ENCODE peak calls at places on chromosome 14, in six cellular contexts. S, O, B, E, D and V are unnamed samples. For H3K36me3 and H3K4me1, the result is how much of the 10 kb centered on the place peaks cover.

GRCh38 chr14:99950191-99950590 is 115.0 kb upstream of the EVL start:
- DNase-seq in O (no peak), B (no peak), E (no peak), D (no peak), S (no peak), V (no peak)

GRCh38 chr14:72560856-72561493 is 332.9 kb downstream of the DPF3 start:
- DNase-seq in E (no peak), S (no peak), O (no peak), B (no peak), D (no peak), V (no peak)

GRCh38 chr14:57390806-57391562 is 598 bp downstream of the NAA30 start:
- DNase-seq in D (peak), S (peak), B (peak), E (peak), O (peak), V (peak)

GRCh38 chr14:91202234-91202974 is 42.1 kb downstream of the GPR68 start:
- DNase-seq in O (no peak), E (peak), D (no peak), S (no peak), B (no peak), V (no peak)

GRCh38 chr14:103003850-103004249 is 53.5 kb downstream of the CDC42BPB start:
- DNase-seq in O (peak), D (no peak), E (no peak), B (no peak), S (no peak), V (no peak)

GRCh38 chr14:58960945-58961731 is 227.3 kb upstream of the DAAM1 start:
- DNase-seq in D (no peak), B (no peak), O (no peak), S (no peak), E (no peak), V (no peak)

GRCh38 chr14:90603336-90603735 is 206.5 kb downstream of the CALM1 start:
- DNase-seq in O (no peak), D (no peak), E (no peak), B (no peak), S (no peak), V (no peak)

GRCh38 chr14:104307627-104308401 is 169.4 kb downstream of the KIF26A start:
- DNase-seq in S (peak), B (no peak), O (peak), E (no peak), D (no peak), V (no peak)

GRCh38 chr14:32254952-32255679 is 52.0 kb upstream of the RNU6-8 start:
- DNase-seq in D (peak), S (peak), B (peak), E (peak), O (peak), V (peak)

GRCh38 chr14:73729556-73730265 is 15.5 kb upstream of the PNMA1 start:
- DNase-seq in O (peak), E (no peak), D (no peak), B (no peak), S (no peak), V (peak)

GRCh38 chr14:42112108-42112507 is 505.4 kb downstream of the LRFN5 start:
- DNase-seq in S (no peak), B (no peak), O (no peak), E (no peak), D (no peak), V (no peak)

GRCh38 chr14:99872786-99873440 is 79.7 kb downstream of the EML1 start:
- DNase-seq in E (no peak), B (peak), O (no peak), D (no peak), S (no peak), V (no peak)

GRCh38 chr14:80213602-80214001 is 2.3 kb upstream of the DIO2 start:
- DNase-seq in B (peak), S (no peak), O (no peak), D (no peak), E (peak), V (peak)

GRCh38 chr14:21486640-21487087 is 9.7 kb downstream of the TOX4 start:
- DNase-seq in O (no peak), B (no peak), S (no peak), D (no peak), E (no peak), V (no peak)
- H3K36me3 ChIP-seq in O (under half), B (half or more), S (under half), D (under half), E (half or more), V (under half)

DNA sequence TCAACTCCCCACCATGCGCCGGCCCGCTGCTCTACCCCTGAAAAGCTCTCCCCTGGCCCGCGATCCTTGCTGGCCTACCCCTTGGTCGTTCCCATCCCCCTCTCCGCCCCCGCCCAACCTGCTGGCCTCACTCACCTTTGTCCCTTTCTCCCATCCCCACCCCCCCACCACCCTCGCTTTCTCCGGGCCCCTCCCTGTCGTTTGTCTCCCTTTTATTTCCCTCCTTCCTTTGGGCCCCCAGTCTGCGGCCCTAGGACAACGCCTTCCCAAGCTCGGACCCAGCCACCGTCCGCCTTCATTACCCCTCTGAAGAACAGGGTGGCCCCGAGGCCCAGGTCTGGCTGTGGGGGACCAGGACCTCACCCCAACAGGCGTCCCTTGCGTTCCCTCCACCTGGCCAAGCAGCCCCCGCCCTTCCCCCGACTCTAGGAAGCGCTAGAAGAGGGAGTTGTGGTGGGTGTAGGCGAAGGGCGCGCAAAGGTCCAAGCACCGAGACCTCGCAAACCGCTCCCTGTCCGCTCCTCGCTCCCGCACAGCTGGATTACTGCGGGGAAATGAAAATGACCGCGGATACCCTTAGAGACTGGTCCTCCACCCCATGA is 6.9 kb upstream of the SLC7A7 start:
- DNase-seq in O (peak), D (no peak), S (peak), B (no peak), E (no peak), V (peak)
- H3K4me1 ChIP-seq in O (under half), D (under half), S (under half), B (under half), E (half or more), V (under half)

DNA sequence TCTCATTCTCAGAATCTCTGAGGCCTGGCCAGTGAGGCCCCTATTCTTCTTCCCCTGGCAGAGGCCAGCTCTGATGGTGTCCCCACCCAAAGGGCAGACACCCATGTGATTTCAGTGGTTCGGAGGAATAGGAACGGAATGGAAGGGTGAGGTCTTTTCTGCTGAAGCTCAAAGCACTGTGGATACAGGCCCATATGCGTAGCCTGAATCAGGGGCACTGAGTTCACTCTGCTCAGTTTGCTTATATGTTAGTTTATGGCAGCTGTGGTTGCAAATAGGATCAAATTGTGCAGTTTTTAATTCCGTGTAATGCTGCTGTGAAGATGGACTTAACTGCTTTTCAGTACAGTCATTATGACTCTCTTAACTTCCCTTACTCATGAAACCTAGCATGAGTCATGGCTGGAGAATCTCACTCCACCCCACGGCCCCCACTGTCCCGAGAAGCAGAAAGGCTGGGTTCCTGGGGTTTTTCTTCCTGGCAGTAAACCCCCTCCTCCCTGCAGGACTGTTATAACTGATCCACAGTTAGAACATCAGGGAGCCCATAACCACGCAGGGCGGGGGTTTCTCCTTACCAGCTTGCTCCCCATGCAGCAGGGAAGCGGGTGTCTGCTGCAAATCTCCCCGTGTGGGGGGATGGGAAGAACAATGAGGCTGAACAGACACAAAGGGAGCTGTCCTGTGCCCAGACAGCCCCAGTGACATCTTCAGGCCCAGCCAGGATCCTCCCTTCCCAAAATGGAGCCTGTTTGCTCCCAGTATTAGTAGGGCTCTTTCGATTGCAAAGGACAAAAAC is 122.7 kb downstream of the SLC38A6 start:
- DNase-seq in B (no peak), E (no peak), S (no peak), D (no peak), O (peak), V (no peak)
- H3K4me3 ChIP-seq in B (no peak), E (no peak), S (no peak), D (no peak), O (no peak), V (no peak)

DNA sequence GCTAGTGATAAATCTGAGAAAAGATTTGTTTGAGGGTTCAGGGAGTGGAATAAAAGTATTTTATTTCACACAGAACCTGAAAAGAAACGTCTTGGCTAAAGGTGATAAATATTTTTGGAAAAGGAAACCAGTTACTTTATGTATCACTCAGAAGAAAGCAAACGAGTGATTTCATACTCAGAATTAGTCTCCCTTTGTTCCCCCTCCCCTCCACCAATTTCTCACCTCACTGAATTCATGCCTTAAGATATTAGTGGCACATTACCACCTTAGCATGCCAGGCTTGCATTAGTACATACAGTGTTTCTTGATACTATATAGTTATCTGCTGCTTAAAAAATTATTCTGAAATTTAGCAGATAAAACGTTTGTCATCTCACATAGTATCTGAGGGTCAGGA is 28.2 kb downstream of the G2E3 start:
- DNase-seq in S (no peak), B (no peak), O (no peak), E (no peak), D (no peak), V (no peak)
- H3K36me3 ChIP-seq in S (under half), B (under half), O (under half), E (under half), D (under half), V (under half)

GRCh38 chr14:89303452-89304435 is 113.3 kb downstream of the FOXN3 start:
- DNase-seq in O (peak), S (no peak), D (no peak), E (peak), B (peak), V (no peak)

GRCh38 chr14:89308232-89308959 is 108.6 kb downstream of the FOXN3 start:
- DNase-seq in S (no peak), B (no peak), D (no peak), O (no peak), E (no peak), V (no peak)

GRCh38 chr14:89307409-89307808 is 109.6 kb downstream of the FOXN3 start:
- DNase-seq in B (no peak), E (no peak), O (no peak), D (no peak), S (no peak), V (no peak)

GRCh38 chr14:89302396-89302950 is 114.6 kb downstream of the FOXN3 start:
- DNase-seq in O (no peak), S (no peak), B (no peak), D (no peak), E (no peak), V (no peak)

DNA sequence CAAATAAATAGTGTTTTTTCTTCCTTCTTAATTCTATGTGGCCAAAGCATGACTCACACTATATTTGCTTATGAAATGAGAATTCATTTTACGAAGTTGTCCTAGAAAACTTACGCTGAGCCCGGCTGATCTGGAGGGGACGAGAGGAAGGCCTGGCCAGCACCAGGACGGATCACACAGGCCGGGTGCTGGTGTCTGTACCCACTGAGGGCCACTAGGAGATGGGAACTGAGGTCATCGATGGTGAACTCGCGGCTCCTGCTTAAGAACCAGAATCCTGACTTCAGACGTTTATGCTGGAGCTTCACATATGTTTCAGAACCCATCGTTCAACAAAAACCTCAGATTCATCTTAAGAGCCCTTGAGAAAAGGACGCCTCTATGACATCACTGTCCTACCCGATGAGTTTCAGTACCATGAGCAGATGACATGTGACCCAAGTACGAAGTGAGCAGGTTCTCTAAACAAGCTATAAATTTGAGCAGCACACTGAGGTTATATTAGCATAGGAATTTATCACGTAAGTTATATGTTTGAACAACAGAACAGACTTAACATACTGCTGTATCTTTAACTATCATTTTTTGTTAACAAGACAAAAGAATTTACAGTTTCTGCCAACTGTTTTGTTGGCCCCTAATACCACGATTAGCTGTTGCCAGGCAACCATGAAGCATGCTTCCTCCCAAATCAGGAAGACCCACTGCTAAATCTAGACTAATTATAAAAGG is 111.9 kb downstream of the FOXN3 start:
- DNase-seq in O (no peak), E (no peak), S (no peak), B (peak), D (no peak), V (no peak)
- H3K4me1 ChIP-seq in O (under half), E (half or more), S (under half), B (half or more), D (under half), V (under half)

DNA sequence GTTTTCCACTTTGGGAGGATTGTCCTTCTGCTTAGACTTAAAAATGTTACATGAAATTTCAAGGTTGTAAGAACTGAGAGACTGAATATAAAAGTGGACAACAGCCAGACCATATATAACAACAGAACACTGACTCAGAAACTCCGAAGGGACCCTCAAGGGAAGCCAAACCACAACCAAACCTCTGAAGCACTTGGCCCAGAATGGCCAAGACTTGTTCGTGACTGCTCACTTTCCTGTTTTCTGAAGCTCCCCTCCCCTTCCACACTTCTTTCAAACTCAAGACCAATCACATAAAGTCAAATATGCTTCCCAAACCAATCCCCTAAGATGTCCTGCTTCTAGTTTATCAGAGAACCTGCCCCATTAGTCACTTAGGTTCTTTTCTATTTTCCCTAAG is 13.7 kb downstream of the OR6J1 start:
- DNase-seq in B (no peak), O (no peak), D (no peak), E (no peak), S (no peak), V (no peak)
- H3K4me3 ChIP-seq in B (no peak), O (no peak), D (no peak), E (no peak), S (no peak), V (no peak)

GRCh38 chr14:33465952-33466700 is 484.7 kb downstream of the EGLN3 start:
- DNase-seq in S (no peak), O (no peak), E (no peak), D (no peak), B (no peak), V (no peak)

GRCh38 chr14:33463731-33464130 is 487.1 kb downstream of the EGLN3 start:
- DNase-seq in D (no peak), E (no peak), O (no peak), B (no peak), S (no peak), V (no peak)

GRCh38 chr14:33460119-33460518 is 490.8 kb downstream of the EGLN3 start:
- DNase-seq in B (no peak), D (no peak), E (no peak), O (no peak), S (no peak), V (no peak)

GRCh38 chr14:33467967-33468366 is 482.9 kb downstream of the EGLN3 start:
- DNase-seq in D (no peak), O (no peak), B (no peak), E (no peak), S (no peak), V (no peak)

DNA sequence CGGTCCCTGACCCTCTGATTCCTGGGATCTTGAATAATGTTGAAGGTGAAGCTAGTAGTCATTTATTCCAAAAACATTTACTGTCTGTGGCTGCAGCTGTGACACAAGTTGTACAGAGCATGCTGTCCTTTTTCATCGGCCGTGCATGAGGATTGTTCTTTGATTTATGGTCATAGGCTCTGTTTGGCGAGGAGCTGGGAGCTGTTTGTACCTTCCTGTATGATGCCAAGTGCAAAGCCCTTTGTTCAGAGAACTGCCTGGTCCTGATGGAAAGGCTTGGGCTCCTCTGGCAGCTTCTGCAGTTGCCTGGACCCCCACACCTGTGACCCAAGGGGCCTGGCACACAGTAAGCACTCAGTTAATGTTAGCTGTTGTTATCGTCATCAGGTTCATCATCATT is 486.3 kb downstream of the EGLN3 start:
- DNase-seq in D (no peak), E (no peak), B (no peak), S (no peak), O (no peak), V (no peak)
- H3K36me3 ChIP-seq in D (under half), E (under half), B (under half), S (under half), O (under half), V (under half)

GRCh38 chr14:22517117-22517720 is 71.8 kb downstream of the DAD1 start:
- DNase-seq in B (no peak), E (no peak), D (no peak), O (no peak), S (no peak), V (no peak)
- H3K4me1 ChIP-seq in B (under half), E (half or more), D (half or more), O (under half), S (under half), V (under half)

DNA sequence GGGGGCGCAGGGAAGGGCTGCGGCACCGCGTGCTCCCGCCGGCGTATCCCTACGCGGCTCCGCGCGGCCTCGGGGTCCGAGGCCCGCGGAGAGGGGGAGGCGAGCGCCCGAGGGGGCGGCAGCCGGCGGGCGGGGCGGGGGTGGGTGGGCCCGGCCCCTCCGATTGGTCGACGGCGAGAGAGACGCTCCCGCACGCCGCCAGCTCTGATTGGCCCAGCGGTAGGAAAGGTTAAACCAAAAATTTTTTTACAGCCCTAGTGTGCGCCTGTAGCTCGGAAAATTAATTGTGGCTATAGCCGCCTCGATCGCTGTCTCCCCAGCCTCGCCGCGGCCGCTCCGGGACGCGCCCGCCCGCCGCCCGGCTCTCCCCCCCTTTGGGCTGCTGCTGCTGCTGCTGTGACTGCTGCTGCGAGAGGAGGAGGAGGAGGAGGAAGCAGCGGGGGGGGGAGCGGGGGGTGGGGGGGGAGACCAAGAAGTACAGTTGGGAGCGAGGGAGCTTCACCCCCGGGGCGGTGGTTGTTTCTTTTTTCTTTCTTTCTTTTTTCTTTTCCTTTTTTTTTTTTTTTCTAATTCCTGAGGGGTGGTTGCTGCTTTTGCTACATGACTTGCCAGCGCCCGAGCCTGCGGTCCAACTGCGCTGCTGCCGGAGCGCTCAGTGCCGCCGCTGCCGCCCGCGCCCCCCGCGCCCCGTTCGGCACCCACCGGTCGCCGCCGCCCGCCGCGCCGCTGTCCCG is at the start of gene FOXG1:
- DNase-seq in S (no peak), E (no peak), B (peak), O (no peak), D (no peak), V (no peak)
- H3K4me3 ChIP-seq in S (peak), E (peak), B (peak), O (peak), D (no peak), V (peak)